ENCODE peak calls at places on chromosomes 13 and 19, in seven cellular contexts. M is activated CD4-positive, alpha-beta T cell treated with anti-CD3 and anti-CD28 coated beads for 48 hours; P is ELF-1; H is AG09309; C is KG1; D is AG09319; F is pulmonary artery endothelial cell. B is an unnamed sample.

GRCh38 chr13:98528663-98529064 is 48.2 kb downstream of the STK24 start:
- DNase-seq in P (no peak), M (peak; percentile 28), H (no peak), C (no peak), F (no peak), D (no peak), B (no peak)

GRCh38 chr19:35907377-35907745 is 734 bp downstream of the TYROBP start:
- DNase-seq in P (no peak), M (no peak), C (no peak), H (no peak), D (no peak), F (no peak), B (no peak)

GRCh38 chr13:88526853-88527215 is 855.7 kb downstream of the SLITRK5 start:
- DNase-seq in D (no peak), F (no peak), M (no peak), P (no peak), H (no peak), C (no peak), B (no peak)

GRCh38 chr19:32097620-32098019 is 247.8 kb upstream of the ZNF507 start:
- DNase-seq in H (no peak), M (no peak), P (no peak), F (no peak), D (no peak), C (no peak), B (no peak)

GRCh38 chr13:24664726-24665409 is 15.3 kb upstream of the ATP12A start:
- DNase-seq in P (no peak), M (no peak), D (no peak), H (no peak), F (no peak), C (no peak), B (no peak)

GRCh38 chr13:31101511-31102170 is 60.1 kb downstream of the HSPH1 start:
- DNase-seq in M (no peak), P (no peak), D (no peak), F (no peak), H (no peak), C (no peak), B (no peak)

GRCh38 chr19:28963481-28964245 is 249.3 kb downstream of the UQCRFS1 start:
- DNase-seq in H (no peak), F (no peak), P (no peak), M (no peak), D (no peak), C (no peak), B (no peak)

GRCh38 chr13:50401721-50402510 is 386.7 kb downstream of the KCNRG start:
- DNase-seq in C (no peak), H (peak; percentile 81), D (no peak), F (no peak), P (no peak), M (no peak), B (no peak)

GRCh38 chr13:38223093-38223492 is 126.6 kb upstream of the UFM1 start:
- DNase-seq in H (peak; percentile 24), P (peak; percentile 10), M (no peak), D (no peak), F (no peak), C (no peak), B (no peak)

GRCh38 chr13:99426426-99426825 is 74.8 kb upstream of the TM9SF2 start:
- DNase-seq in P (no peak), C (no peak), M (no peak), H (no peak), F (no peak), D (no peak), B (no peak)

GRCh38 chr19:9914315-9915207 is 21.8 kb downstream of the OLFM2 start:
- DNase-seq in F (peak; percentile 36), C (peak; percentile 72), H (no peak), M (peak; percentile 89), P (peak; percentile 96), D (peak; percentile 40), B (peak; percentile 43)

GRCh38 chr13:75263741-75264407 is 218.1 kb downstream of the TBC1D4 start:
- DNase-seq in H (peak; percentile 14), F (no peak), M (no peak), C (no peak), P (no peak), D (peak; percentile 15), B (no peak)

GRCh38 chr19:8528500-8528899 is 14.5 kb upstream of the ZNF414 start:
- DNase-seq in M (no peak), F (no peak), H (no peak), C (no peak), P (no peak), D (no peak), B (no peak)

GRCh38 chr19:13588953-13589833 is 82.9 kb upstream of the CACNA1A start:
- DNase-seq in F (no peak), P (peak; percentile 86), D (no peak), M (peak; percentile 88), C (peak; percentile 69), H (no peak), B (no peak)

GRCh38 chr19:4709440-4710280 is 14.0 kb downstream of the DPP9 start:
- DNase-seq in H (no peak), F (no peak), M (no peak), D (no peak), P (no peak), C (no peak), B (no peak)

GRCh38 chr19:18972301-18972831 is 31.3 kb upstream of the HOMER3 start:
- DNase-seq in C (peak; percentile 26), P (no peak), F (no peak), H (no peak), D (peak; percentile 39), M (no peak), B (peak; percentile 100)

GRCh38 chr19:55386515-55386947 is 799 bp downstream of the RPL28 start:
- DNase-seq in D (no peak), P (no peak), F (no peak), H (no peak), M (no peak), C (no peak), B (no peak)

GRCh38 chr13:42847891-42848663 is 66.7 kb downstream of the FAM216B start:
- DNase-seq in D (peak; percentile 3), P (no peak), F (no peak), H (no peak), C (no peak), M (no peak), B (no peak)

GRCh38 chr19:48418317-48419064 is 25.0 kb downstream of the GRIN2D start:
- DNase-seq in H (no peak), C (no peak), P (peak; percentile 57), D (no peak), M (peak; percentile 47), F (no peak), B (no peak)

GRCh38 chr13:82522872-82523271 is 1359.4 kb downstream of the SLITRK1 start:
- DNase-seq in H (no peak), P (no peak), M (no peak), D (no peak), F (no peak), C (no peak), B (no peak)

GRCh38 chr19:10399878-10400277 is 3.5 kb downstream of the CDC37 start:
- DNase-seq in H (no peak), P (no peak), D (no peak), F (no peak), C (no peak), M (no peak), B (no peak)

GRCh38 chr13:67736646-67737420 is 506.7 kb upstream of the PCDH9 start:
- DNase-seq in P (peak; percentile 59), C (no peak), F (no peak), H (no peak), D (no peak), M (no peak), B (no peak)

GRCh38 chr13:73077867-73078266 is 19.1 kb downstream of the KLF5 start:
- DNase-seq in M (no peak), D (no peak), F (no peak), P (no peak), H (no peak), C (no peak), B (no peak)